ENCODE peak calls at places on chromosomes 7 and 10, in ten cellular contexts. One of them, this sample, is unnamed.

GRCh38 chr10:96697026-96697425 is 23.3 kb downstream of the PIK3AP1 start:
- DNase-seq in KBM-7: no peak
- DNase-seq in Ammon's horn: no peak
- DNase-seq in GM04503: no peak
- DNase-seq in psoas muscle: no peak
- DNase-seq in activated CD4-positive, alpha-beta T cell treated with anti-CD3 and anti-CD28 coated beads, Interleukin-2, amount 50 U/mL, for 24 hours: no peak
- DNase-seq in iris pigment epithelial cell: no peak
- DNase-seq in stimulated activated CD4-positive, alpha-beta T cell treated with anti-CD3 and anti-CD28 coated beads, Interleukin-4, amount 100 ng/mL, for 24 hours: no peak
- DNase-seq in non-pigmented ciliary epithelial cell: no peak
- DNase-seq in T-helper 2 cell: no peak
- DNase-seq in this sample: no peak

GRCh38 chr10:36538945-36539586 is 586.3 kb upstream of the ANKRD30A start:
- DNase-seq in T-helper 2 cell: no peak
- DNase-seq in stimulated activated CD4-positive, alpha-beta T cell treated with anti-CD3 and anti-CD28 coated beads, Interleukin-4, amount 100 ng/mL, for 24 hours: no peak
- DNase-seq in Ammon's horn: no peak
- DNase-seq in KBM-7: peak; percentile 84
- DNase-seq in iris pigment epithelial cell: peak; percentile 64
- DNase-seq in GM04503: peak; percentile 16
- DNase-seq in non-pigmented ciliary epithelial cell: peak; percentile 35
- DNase-seq in psoas muscle: no peak
- DNase-seq in activated CD4-positive, alpha-beta T cell treated with anti-CD3 and anti-CD28 coated beads, Interleukin-2, amount 50 U/mL, for 24 hours: no peak
- DNase-seq in this sample: peak; percentile 64

GRCh38 chr10:14327535-14327934 is 3.2 kb downstream of the FRMD4A start:
- DNase-seq in activated CD4-positive, alpha-beta T cell treated with anti-CD3 and anti-CD28 coated beads, Interleukin-2, amount 50 U/mL, for 24 hours: no peak
- DNase-seq in Ammon's horn: peak; percentile 61
- DNase-seq in T-helper 2 cell: no peak
- DNase-seq in GM04503: no peak
- DNase-seq in KBM-7: no peak
- DNase-seq in stimulated activated CD4-positive, alpha-beta T cell treated with anti-CD3 and anti-CD28 coated beads, Interleukin-4, amount 100 ng/mL, for 24 hours: no peak
- DNase-seq in psoas muscle: no peak
- DNase-seq in non-pigmented ciliary epithelial cell: no peak
- DNase-seq in iris pigment epithelial cell: no peak
- DNase-seq in this sample: no peak

GRCh38 chr7:48636391-48637015 is 287.8 kb upstream of the CDC14C start:
- DNase-seq in Ammon's horn: no peak
- DNase-seq in GM04503: no peak
- DNase-seq in iris pigment epithelial cell: no peak
- DNase-seq in stimulated activated CD4-positive, alpha-beta T cell treated with anti-CD3 and anti-CD28 coated beads, Interleukin-4, amount 100 ng/mL, for 24 hours: no peak
- DNase-seq in psoas muscle: no peak
- DNase-seq in non-pigmented ciliary epithelial cell: no peak
- DNase-seq in activated CD4-positive, alpha-beta T cell treated with anti-CD3 and anti-CD28 coated beads, Interleukin-2, amount 50 U/mL, for 24 hours: no peak
- DNase-seq in KBM-7: no peak
- DNase-seq in T-helper 2 cell: no peak
- DNase-seq in this sample: no peak

GRCh38 chr10:49164587-49165188 is 23.5 kb downstream of the TMEM273 start:
- DNase-seq in psoas muscle: no peak
- DNase-seq in KBM-7: peak; percentile 42
- DNase-seq in T-helper 2 cell: no peak
- DNase-seq in non-pigmented ciliary epithelial cell: no peak
- DNase-seq in iris pigment epithelial cell: peak; percentile 46
- DNase-seq in GM04503: no peak
- DNase-seq in Ammon's horn: peak; percentile 58
- DNase-seq in activated CD4-positive, alpha-beta T cell treated with anti-CD3 and anti-CD28 coated beads, Interleukin-2, amount 50 U/mL, for 24 hours: peak; percentile 10
- DNase-seq in stimulated activated CD4-positive, alpha-beta T cell treated with anti-CD3 and anti-CD28 coated beads, Interleukin-4, amount 100 ng/mL, for 24 hours: peak; percentile 36
- DNase-seq in this sample: peak; percentile 74

GRCh38 chr7:54560726-54561125 is 18.6 kb downstream of the VSTM2A start:
- DNase-seq in KBM-7: no peak
- DNase-seq in activated CD4-positive, alpha-beta T cell treated with anti-CD3 and anti-CD28 coated beads, Interleukin-2, amount 50 U/mL, for 24 hours: no peak
- DNase-seq in Ammon's horn: no peak
- DNase-seq in non-pigmented ciliary epithelial cell: no peak
- DNase-seq in T-helper 2 cell: no peak
- DNase-seq in stimulated activated CD4-positive, alpha-beta T cell treated with anti-CD3 and anti-CD28 coated beads, Interleukin-4, amount 100 ng/mL, for 24 hours: no peak
- DNase-seq in iris pigment epithelial cell: no peak
- DNase-seq in GM04503: no peak
- DNase-seq in psoas muscle: no peak
- DNase-seq in this sample: no peak

GRCh38 chr10:533611-534566 is 155.6 kb downstream of the DIP2C start:
- DNase-seq in iris pigment epithelial cell: no peak
- DNase-seq in Ammon's horn: no peak
- DNase-seq in activated CD4-positive, alpha-beta T cell treated with anti-CD3 and anti-CD28 coated beads, Interleukin-2, amount 50 U/mL, for 24 hours: no peak
- DNase-seq in stimulated activated CD4-positive, alpha-beta T cell treated with anti-CD3 and anti-CD28 coated beads, Interleukin-4, amount 100 ng/mL, for 24 hours: no peak
- DNase-seq in non-pigmented ciliary epithelial cell: no peak
- DNase-seq in GM04503: no peak
- DNase-seq in T-helper 2 cell: no peak
- DNase-seq in KBM-7: no peak
- DNase-seq in psoas muscle: no peak
- DNase-seq in this sample: no peak

GRCh38 chr10:33869089-33869488 is 534.6 kb upstream of the NRP1 start:
- DNase-seq in KBM-7: no peak
- DNase-seq in Ammon's horn: no peak
- DNase-seq in non-pigmented ciliary epithelial cell: no peak
- DNase-seq in T-helper 2 cell: no peak
- DNase-seq in GM04503: no peak
- DNase-seq in psoas muscle: no peak
- DNase-seq in iris pigment epithelial cell: no peak
- DNase-seq in stimulated activated CD4-positive, alpha-beta T cell treated with anti-CD3 and anti-CD28 coated beads, Interleukin-4, amount 100 ng/mL, for 24 hours: no peak
- DNase-seq in activated CD4-positive, alpha-beta T cell treated with anti-CD3 and anti-CD28 coated beads, Interleukin-2, amount 50 U/mL, for 24 hours: no peak
- DNase-seq in this sample: no peak

GRCh38 chr10:120744040-120744439 is 107.1 kb upstream of the WDR11 start:
- DNase-seq in stimulated activated CD4-positive, alpha-beta T cell treated with anti-CD3 and anti-CD28 coated beads, Interleukin-4, amount 100 ng/mL, for 24 hours: no peak
- DNase-seq in T-helper 2 cell: no peak
- DNase-seq in GM04503: no peak
- DNase-seq in KBM-7: no peak
- DNase-seq in psoas muscle: no peak
- DNase-seq in non-pigmented ciliary epithelial cell: no peak
- DNase-seq in iris pigment epithelial cell: no peak
- DNase-seq in activated CD4-positive, alpha-beta T cell treated with anti-CD3 and anti-CD28 coated beads, Interleukin-2, amount 50 U/mL, for 24 hours: no peak
- DNase-seq in Ammon's horn: no peak
- DNase-seq in this sample: no peak

GRCh38 chr7:138246391-138246790 is 170.1 kb downstream of the AKR1D1 start:
- DNase-seq in iris pigment epithelial cell: no peak
- DNase-seq in psoas muscle: no peak
- DNase-seq in KBM-7: no peak
- DNase-seq in Ammon's horn: no peak
- DNase-seq in T-helper 2 cell: no peak
- DNase-seq in stimulated activated CD4-positive, alpha-beta T cell treated with anti-CD3 and anti-CD28 coated beads, Interleukin-4, amount 100 ng/mL, for 24 hours: no peak
- DNase-seq in activated CD4-positive, alpha-beta T cell treated with anti-CD3 and anti-CD28 coated beads, Interleukin-2, amount 50 U/mL, for 24 hours: no peak
- DNase-seq in GM04503: no peak
- DNase-seq in non-pigmented ciliary epithelial cell: no peak
- DNase-seq in this sample: peak; percentile 19

GRCh38 chr10:72276421-72277339 is 3.0 kb downstream of the DDIT4 start:
- DNase-seq in non-pigmented ciliary epithelial cell: no peak
- DNase-seq in T-helper 2 cell: no peak
- DNase-seq in stimulated activated CD4-positive, alpha-beta T cell treated with anti-CD3 and anti-CD28 coated beads, Interleukin-4, amount 100 ng/mL, for 24 hours: no peak
- DNase-seq in Ammon's horn: no peak
- DNase-seq in KBM-7: peak; percentile 61
- DNase-seq in activated CD4-positive, alpha-beta T cell treated with anti-CD3 and anti-CD28 coated beads, Interleukin-2, amount 50 U/mL, for 24 hours: no peak
- DNase-seq in iris pigment epithelial cell: peak; percentile 83
- DNase-seq in GM04503: no peak
- DNase-seq in psoas muscle: no peak
- DNase-seq in this sample: peak; percentile 60

GRCh38 chr7:155069992-155070827 is at the start of gene HTR5A:
- DNase-seq in T-helper 2 cell: peak; percentile 56
- DNase-seq in Ammon's horn: peak; percentile 78
- DNase-seq in KBM-7: peak; percentile 89
- DNase-seq in GM04503: peak; percentile 16
- DNase-seq in stimulated activated CD4-positive, alpha-beta T cell treated with anti-CD3 and anti-CD28 coated beads, Interleukin-4, amount 100 ng/mL, for 24 hours: peak; percentile 78
- DNase-seq in activated CD4-positive, alpha-beta T cell treated with anti-CD3 and anti-CD28 coated beads, Interleukin-2, amount 50 U/mL, for 24 hours: peak; percentile 67
- DNase-seq in iris pigment epithelial cell: peak; percentile 87
- DNase-seq in non-pigmented ciliary epithelial cell: peak; percentile 27
- DNase-seq in psoas muscle: peak; percentile 87
- DNase-seq in this sample: peak; percentile 95

GRCh38 chr7:1977876-1978441 is 254.8 kb downstream of the MAD1L1 start:
- DNase-seq in GM04503: no peak
- DNase-seq in iris pigment epithelial cell: no peak
- DNase-seq in non-pigmented ciliary epithelial cell: no peak
- DNase-seq in activated CD4-positive, alpha-beta T cell treated with anti-CD3 and anti-CD28 coated beads, Interleukin-2, amount 50 U/mL, for 24 hours: no peak
- DNase-seq in Ammon's horn: no peak
- DNase-seq in psoas muscle: peak; percentile 32
- DNase-seq in stimulated activated CD4-positive, alpha-beta T cell treated with anti-CD3 and anti-CD28 coated beads, Interleukin-4, amount 100 ng/mL, for 24 hours: no peak
- DNase-seq in T-helper 2 cell: no peak
- DNase-seq in KBM-7: no peak
- DNase-seq in this sample: no peak

GRCh38 chr7:128053023-128053422 is 21.8 kb upstream of the LRRC4 start:
- DNase-seq in stimulated activated CD4-positive, alpha-beta T cell treated with anti-CD3 and anti-CD28 coated beads, Interleukin-4, amount 100 ng/mL, for 24 hours: no peak
- DNase-seq in KBM-7: peak; percentile 56
- DNase-seq in T-helper 2 cell: no peak
- DNase-seq in activated CD4-positive, alpha-beta T cell treated with anti-CD3 and anti-CD28 coated beads, Interleukin-2, amount 50 U/mL, for 24 hours: no peak
- DNase-seq in iris pigment epithelial cell: peak; percentile 41
- DNase-seq in psoas muscle: no peak
- DNase-seq in Ammon's horn: peak; percentile 44
- DNase-seq in GM04503: no peak
- DNase-seq in non-pigmented ciliary epithelial cell: no peak
- DNase-seq in this sample: no peak

GRCh38 chr7:44147026-44147881 is 6.1 kb upstream of the MYL7 start:
- DNase-seq in psoas muscle: peak; percentile 54
- DNase-seq in KBM-7: no peak
- DNase-seq in T-helper 2 cell: no peak
- DNase-seq in stimulated activated CD4-positive, alpha-beta T cell treated with anti-CD3 and anti-CD28 coated beads, Interleukin-4, amount 100 ng/mL, for 24 hours: no peak
- DNase-seq in iris pigment epithelial cell: no peak
- DNase-seq in GM04503: no peak
- DNase-seq in non-pigmented ciliary epithelial cell: no peak
- DNase-seq in Ammon's horn: no peak
- DNase-seq in activated CD4-positive, alpha-beta T cell treated with anti-CD3 and anti-CD28 coated beads, Interleukin-2, amount 50 U/mL, for 24 hours: no peak
- DNase-seq in this sample: peak; percentile 54

GRCh38 chr10:102726274-102726673 is 11.8 kb downstream of the SFXN2 start:
- DNase-seq in psoas muscle: no peak
- DNase-seq in iris pigment epithelial cell: no peak
- DNase-seq in GM04503: no peak
- DNase-seq in T-helper 2 cell: no peak
- DNase-seq in non-pigmented ciliary epithelial cell: no peak
- DNase-seq in KBM-7: no peak
- DNase-seq in Ammon's horn: peak; percentile 40
- DNase-seq in stimulated activated CD4-positive, alpha-beta T cell treated with anti-CD3 and anti-CD28 coated beads, Interleukin-4, amount 100 ng/mL, for 24 hours: no peak
- DNase-seq in activated CD4-positive, alpha-beta T cell treated with anti-CD3 and anti-CD28 coated beads, Interleukin-2, amount 50 U/mL, for 24 hours: no peak
- DNase-seq in this sample: no peak

GRCh38 chr10:52652431-52653220 is 120.0 kb downstream of the MBL2 start:
- DNase-seq in iris pigment epithelial cell: no peak
- DNase-seq in T-helper 2 cell: no peak
- DNase-seq in psoas muscle: no peak
- DNase-seq in non-pigmented ciliary epithelial cell: no peak
- DNase-seq in Ammon's horn: peak; percentile 88
- DNase-seq in activated CD4-positive, alpha-beta T cell treated with anti-CD3 and anti-CD28 coated beads, Interleukin-2, amount 50 U/mL, for 24 hours: no peak
- DNase-seq in GM04503: peak; percentile 34
- DNase-seq in stimulated activated CD4-positive, alpha-beta T cell treated with anti-CD3 and anti-CD28 coated beads, Interleukin-4, amount 100 ng/mL, for 24 hours: no peak
- DNase-seq in KBM-7: no peak
- DNase-seq in this sample: no peak

GRCh38 chr7:1380211-1380815 is 79.0 kb downstream of the MICALL2 start:
- DNase-seq in KBM-7: no peak
- DNase-seq in activated CD4-positive, alpha-beta T cell treated with anti-CD3 and anti-CD28 coated beads, Interleukin-2, amount 50 U/mL, for 24 hours: no peak
- DNase-seq in GM04503: no peak
- DNase-seq in Ammon's horn: no peak
- DNase-seq in psoas muscle: no peak
- DNase-seq in stimulated activated CD4-positive, alpha-beta T cell treated with anti-CD3 and anti-CD28 coated beads, Interleukin-4, amount 100 ng/mL, for 24 hours: no peak
- DNase-seq in non-pigmented ciliary epithelial cell: no peak
- DNase-seq in iris pigment epithelial cell: no peak
- DNase-seq in T-helper 2 cell: no peak
- DNase-seq in this sample: no peak

GRCh38 chr7:96426027-96426426 is 104.1 kb upstream of the SLC25A13 start:
- DNase-seq in KBM-7: no peak
- DNase-seq in Ammon's horn: no peak
- DNase-seq in stimulated activated CD4-positive, alpha-beta T cell treated with anti-CD3 and anti-CD28 coated beads, Interleukin-4, amount 100 ng/mL, for 24 hours: no peak
- DNase-seq in non-pigmented ciliary epithelial cell: no peak
- DNase-seq in T-helper 2 cell: no peak
- DNase-seq in psoas muscle: no peak
- DNase-seq in iris pigment epithelial cell: peak; percentile 70
- DNase-seq in GM04503: no peak
- DNase-seq in activated CD4-positive, alpha-beta T cell treated with anti-CD3 and anti-CD28 coated beads, Interleukin-2, amount 50 U/mL, for 24 hours: no peak
- DNase-seq in this sample: no peak

GRCh38 chr10:6269953-6270867 is 67.5 kb downstream of the PFKFB3 start:
- DNase-seq in activated CD4-positive, alpha-beta T cell treated with anti-CD3 and anti-CD28 coated beads, Interleukin-2, amount 50 U/mL, for 24 hours: peak; percentile 65
- DNase-seq in Ammon's horn: no peak
- DNase-seq in iris pigment epithelial cell: peak; percentile 38
- DNase-seq in psoas muscle: no peak
- DNase-seq in KBM-7: peak; percentile 72
- DNase-seq in T-helper 2 cell: no peak
- DNase-seq in stimulated activated CD4-positive, alpha-beta T cell treated with anti-CD3 and anti-CD28 coated beads, Interleukin-4, amount 100 ng/mL, for 24 hours: peak; percentile 78
- DNase-seq in non-pigmented ciliary epithelial cell: no peak
- DNase-seq in GM04503: no peak
- DNase-seq in this sample: no peak

GRCh38 chr7:117827861-117828260 is 45.4 kb downstream of the CTTNBP2 start:
- DNase-seq in non-pigmented ciliary epithelial cell: peak; percentile 64
- DNase-seq in T-helper 2 cell: no peak
- DNase-seq in stimulated activated CD4-positive, alpha-beta T cell treated with anti-CD3 and anti-CD28 coated beads, Interleukin-4, amount 100 ng/mL, for 24 hours: no peak
- DNase-seq in activated CD4-positive, alpha-beta T cell treated with anti-CD3 and anti-CD28 coated beads, Interleukin-2, amount 50 U/mL, for 24 hours: no peak
- DNase-seq in KBM-7: no peak
- DNase-seq in psoas muscle: no peak
- DNase-seq in GM04503: peak; percentile 11
- DNase-seq in iris pigment epithelial cell: peak; percentile 82
- DNase-seq in Ammon's horn: no peak
- DNase-seq in this sample: no peak

GRCh38 chr10:35378547-35379210 is 42.4 kb downstream of the CCNY start:
- DNase-seq in psoas muscle: no peak
- DNase-seq in stimulated activated CD4-positive, alpha-beta T cell treated with anti-CD3 and anti-CD28 coated beads, Interleukin-4, amount 100 ng/mL, for 24 hours: no peak
- DNase-seq in non-pigmented ciliary epithelial cell: no peak
- DNase-seq in iris pigment epithelial cell: peak; percentile 74
- DNase-seq in KBM-7: peak; percentile 51
- DNase-seq in GM04503: no peak
- DNase-seq in Ammon's horn: no peak
- DNase-seq in T-helper 2 cell: no peak
- DNase-seq in activated CD4-positive, alpha-beta T cell treated with anti-CD3 and anti-CD28 coated beads, Interleukin-2, amount 50 U/mL, for 24 hours: no peak
- DNase-seq in this sample: no peak